ENCODE peak calls at places on chromosomes 3 and 15, in nine cellular contexts. E is mucosa of descending colon; B is Kasumi-1; Q is stimulated activated CD4-positive, alpha-beta T cell treated with anti-CD3 and anti-CD28 coated beads, Interleukin-4, amount 100 ng/mL, for 48 hours; S is A549; X is EL; Y is iris pigment epithelial cell; T is breast epithelium; H is NCI-H460. C is an unnamed sample.

GRCh38 chr3:138939563-138940241 is 7.2 kb downstream of the FOXL2 start:
- DNase-seq in X (no peak), E (no peak), S (no peak), Q (no peak), T (no peak), B (no peak), Y (no peak), H (no peak), C (no peak)

GRCh38 chr3:142244056-142244455 is 18.7 kb upstream of the GK5 start:
- DNase-seq in E (no peak), T (no peak), B (no peak), X (no peak), Y (no peak), Q (no peak), H (no peak), S (no peak), C (no peak)

GRCh38 chr15:101570238-101570637 is 80.7 kb upstream of the PCSK6 start:
- DNase-seq in E (no peak), Q (no peak), Y (peak; percentile 20), S (peak; percentile 74), X (no peak), T (no peak), B (no peak), H (peak; percentile 14), C (no peak)

GRCh38 chr3:111541391-111541790 is 606 bp upstream of the CD96 start:
- DNase-seq in Q (no peak), B (no peak), T (no peak), H (no peak), Y (no peak), S (no peak), X (no peak), E (no peak), C (no peak)

GRCh38 chr3:44624696-44625528 is at the start of gene ZNF197:
- DNase-seq in B (peak; percentile 84), S (peak; percentile 59), Q (peak; percentile 41), X (peak; percentile 95), T (peak; percentile 72), E (peak; percentile 89), Y (peak; percentile 79), H (peak; percentile 64), C (no peak)

GRCh38 chr3:38811822-38812221 is 4.2 kb downstream of the SCN10A start:
- DNase-seq in Q (no peak), H (no peak), E (no peak), S (no peak), Y (no peak), B (no peak), X (no peak), T (no peak), C (no peak)

GRCh38 chr15:78938608-78939488 is 6.0 kb downstream of the CTSH start:
- DNase-seq in E (no peak), H (no peak), Q (no peak), Y (no peak), X (no peak), S (no peak), T (no peak), B (no peak), C (no peak)

GRCh38 chr3:73055583-73056364 is 5.7 kb upstream of the EBLN2 start:
- DNase-seq in Y (no peak), E (no peak), H (no peak), S (no peak), T (no peak), B (no peak), Q (no peak), X (no peak), C (no peak)

GRCh38 chr3:52481819-52482521 is 13.2 kb upstream of the STAB1 start:
- DNase-seq in E (no peak), S (peak; percentile 12), X (no peak), B (no peak), Q (peak; percentile 27), H (no peak), T (no peak), Y (no peak), C (peak; percentile 6)

GRCh38 chr3:167110906-167111305 is 269.2 kb downstream of the ZBBX start:
- DNase-seq in H (no peak), Q (no peak), T (no peak), X (no peak), Y (peak; percentile 18), B (no peak), S (no peak), E (no peak), C (no peak)

GRCh38 chr15:49315543-49315942 is 107.5 kb upstream of the FGF7 start:
- DNase-seq in B (no peak), E (no peak), T (no peak), S (no peak), X (no peak), Q (no peak), H (no peak), Y (no peak), C (no peak)

GRCh38 chr15:60838206-60838605 is 359.3 kb upstream of the ICE2 start:
- DNase-seq in Q (no peak), H (no peak), T (no peak), E (no peak), Y (no peak), B (no peak), S (no peak), X (no peak), C (no peak)

GRCh38 chr3:47440131-47440530 is 35.6 kb downstream of the SCAP start:
- DNase-seq in Y (peak; percentile 36), B (peak; percentile 32), S (no peak), Q (no peak), T (peak; percentile 7), H (no peak), X (no peak), E (no peak), C (no peak)

GRCh38 chr3:39141211-39141995 is 12.0 kb downstream of the CSRNP1 start:
- DNase-seq in X (peak; percentile 48), S (no peak), Y (peak; percentile 63), T (peak; percentile 93), B (no peak), H (no peak), Q (no peak), E (peak; percentile 86), C (no peak)

GRCh38 chr3:15974647-15975046 is 176.9 kb upstream of the ANKRD28 start:
- DNase-seq in T (no peak), Q (no peak), E (no peak), X (no peak), H (no peak), B (peak; percentile 65), Y (no peak), S (no peak), C (no peak)

GRCh38 chr3:117898722-117899121 is 1135.9 kb downstream of the IGSF11 start:
- DNase-seq in Y (peak; percentile 18), B (peak; percentile 23), H (no peak), T (no peak), X (no peak), S (no peak), E (peak; percentile 23), Q (no peak), C (no peak)

GRCh38 chr3:51942603-51943450 is 664 bp downstream of the PARP3 start:
- DNase-seq in Q (peak; percentile 48), E (peak; percentile 69), X (peak; percentile 78), T (peak; percentile 60), S (peak; percentile 82), Y (peak; percentile 60), B (no peak), H (peak; percentile 38), C (peak; percentile 16)

GRCh38 chr3:72848703-72849081 is 447 bp upstream of the SHQ1 start:
- DNase-seq in Q (no peak), X (no peak), H (no peak), B (peak; percentile 49), T (no peak), Y (no peak), E (no peak), S (no peak), C (peak; percentile 18)